ENCODE peak calls at places on chromosomes 5 and 9, in seven cellular contexts. T is M059J; D is NCI-H1436 treated with DMSO at 0.1 percent for 48 hours; J is activated CD8-positive, alpha-beta T cell treated with anti-CD3 and anti-CD28 coated beads, Interleukin-2, amount 10 ng/mL, durations not matched to agents 7 days and 5 days; C is NCI-H2107; W is activated effector memory CD4-positive, alpha-beta T cell treated with anti-CD3 and anti-CD28 coated beads, Interleukin-2, amount 50 U/mL, for 16 hours; H is HEK293T. O is an unnamed sample.

GRCh38 chr5:140338336-140338735 is 8.1 kb downstream of the HBEGF start:
- DNase-seq in W (no peak), J (no peak), H (no peak), C (no peak), D (no peak), T (peak), O (no peak)

GRCh38 chr9:6944093-6944551 is 186.3 kb downstream of the KDM4C start:
- DNase-seq in C (no peak), J (no peak), D (no peak), H (no peak), T (peak), W (no peak), O (no peak)

GRCh38 chr5:140690376-140690932 is 716 bp downstream of the HARS1 start:
- DNase-seq in H (no peak), C (no peak), T (peak), W (no peak), J (no peak), D (no peak), O (no peak)

GRCh38 chr5:132019857-132020555 is 8.5 kb upstream of the ACSL6 start:
- DNase-seq in H (no peak), W (peak), J (peak), D (no peak), T (no peak), C (no peak), O (no peak)

GRCh38 chr9:120344230-120344629 is 235.7 kb downstream of the CDK5RAP2 start:
- DNase-seq in W (no peak), T (peak), H (no peak), D (no peak), J (no peak), C (no peak), O (no peak)

GRCh38 chr9:114478459-114478858 is 26.8 kb downstream of the WHRN start:
- DNase-seq in C (no peak), J (no peak), H (no peak), T (no peak), W (no peak), D (no peak), O (no peak)

GRCh38 chr5:3924990-3925389 is 329.4 kb downstream of the IRX1 start:
- DNase-seq in C (no peak), T (no peak), D (no peak), W (no peak), H (no peak), J (no peak), O (no peak)

GRCh38 chr5:145834917-145835838 is at the start of gene PRELID2:
- DNase-seq in W (peak), T (peak), H (peak), C (peak), J (peak), D (peak), O (peak)